ENCODE peak calls at places on chromosomes 13 and 19, in eight cellular contexts. V is mesothelial cell of epicardium, U is endothelial cell, Q is RWPE1, H is BJ, L is cardiac fibroblast, E is omental fat pad, A is AG04449. R is an unnamed sample.

GRCh38 chr13:43874512-43875092 is 4.9 kb downstream of the CCDC122 start:
- DNase-seq in V (no peak), L (peak), A (no peak), U (no peak), H (no peak), Q (no peak), E (no peak), R (no peak)

GRCh38 chr13:51557875-51558604 is 26.2 kb upstream of the WDFY2 start:
- DNase-seq in L (peak), Q (peak), A (peak), H (peak), U (no peak), V (no peak), E (no peak), R (no peak)

GRCh38 chr19:30228113-30228725 is 144.0 kb upstream of the ZNF536 start:
- DNase-seq in L (no peak), V (no peak), E (no peak), U (no peak), Q (no peak), H (no peak), A (no peak), R (no peak)

GRCh38 chr13:24220086-24220703 is 59.7 kb downstream of the SPATA13 start:
- DNase-seq in V (no peak), U (peak), E (no peak), H (no peak), A (peak), L (peak), Q (peak), R (no peak)

GRCh38 chr19:57338798-57339378 is 12.2 kb upstream of the ZNF304 start:
- DNase-seq in V (no peak), L (no peak), E (no peak), U (no peak), Q (no peak), A (peak), H (no peak), R (no peak)

GRCh38 chr13:97043302-97043701 is 49.0 kb upstream of the OXGR1 start:
- DNase-seq in U (no peak), V (no peak), L (peak), E (no peak), H (peak), Q (no peak), A (no peak), R (no peak)

GRCh38 chr13:98451676-98452105 is 125.2 kb downstream of the STK24 start:
- DNase-seq in L (peak), E (no peak), V (no peak), A (no peak), U (no peak), H (no peak), Q (no peak), R (peak)

GRCh38 chr19:37933965-37934364 is 27.0 kb downstream of the SIPA1L3 start:
- DNase-seq in U (no peak), E (no peak), Q (peak), L (peak), A (no peak), V (no peak), H (no peak), R (no peak)

GRCh38 chr13:37546087-37546486 is 52.5 kb downstream of the POSTN start:
- DNase-seq in U (no peak), H (no peak), A (no peak), Q (no peak), L (no peak), E (no peak), V (no peak), R (no peak)

GRCh38 chr13:25608181-25608580 is 236.4 kb downstream of the ATP8A2 start:
- DNase-seq in E (no peak), H (no peak), U (no peak), L (no peak), A (no peak), Q (no peak), V (no peak), R (no peak)

GRCh38 chr13:75960538-75960994 is 324.4 kb downstream of the LMO7 start:
- DNase-seq in E (no peak), H (no peak), V (no peak), U (no peak), Q (no peak), A (no peak), L (no peak), R (no peak)

GRCh38 chr19:4732680-4733114 is 9.1 kb upstream of the DPP9 start:
- DNase-seq in U (peak), V (no peak), A (no peak), E (no peak), L (peak), Q (peak), H (no peak), R (no peak)

GRCh38 chr13:77637583-77637982 is 59.9 kb upstream of the SLAIN1 start:
- DNase-seq in U (no peak), E (no peak), Q (no peak), A (no peak), L (no peak), H (no peak), V (no peak), R (no peak)

GRCh38 chr13:19888799-19889198 is 25.4 kb upstream of the ZMYM5 start:
- DNase-seq in H (no peak), E (no peak), L (peak), Q (no peak), A (no peak), U (no peak), V (no peak), R (no peak)

GRCh38 chr13:29758591-29759114 is 91.8 kb downstream of the UBL3 start:
- DNase-seq in Q (no peak), V (no peak), H (no peak), L (no peak), U (no peak), A (no peak), E (no peak), R (no peak)

GRCh38 chr19:9061879-9062278 is 25.0 kb upstream of the OR1M1 start:
- DNase-seq in Q (no peak), E (no peak), V (no peak), L (no peak), A (no peak), U (no peak), H (no peak), R (no peak)

GRCh38 chr19:34041922-34042521 is 130.3 kb upstream of the LSM14A start:
- DNase-seq in H (no peak), L (peak), U (peak), V (peak), A (no peak), Q (no peak), E (peak), R (peak)

GRCh38 chr13:93714171-93714570 is 487.6 kb downstream of the GPC6 start:
- DNase-seq in Q (no peak), U (no peak), L (no peak), A (no peak), H (no peak), E (no peak), V (no peak), R (no peak)

GRCh38 chr19:3593156-3593555 is 7.9 kb downstream of the GIPC3 start:
- DNase-seq in E (no peak), H (no peak), V (no peak), L (no peak), Q (no peak), U (no peak), A (no peak), R (no peak)

GRCh38 chr19:48918071-48918470 is 15.4 kb upstream of the DHDH start:
- DNase-seq in U (no peak), E (no peak), V (no peak), L (no peak), A (no peak), H (no peak), Q (no peak), R (no peak)

GRCh38 chr19:48915757-48916156 is 15.6 kb downstream of the NUCB1 start:
- DNase-seq in H (no peak), Q (no peak), A (no peak), E (no peak), L (no peak), V (no peak), U (no peak), R (no peak)

GRCh38 chr19:48910803-48911202 is 10.7 kb downstream of the NUCB1 start:
- DNase-seq in V (no peak), A (no peak), Q (no peak), H (no peak), E (no peak), L (no peak), U (no peak), R (no peak)

GRCh38 chr19:48914181-48914580 is 14.1 kb downstream of the NUCB1 start:
- DNase-seq in A (no peak), L (no peak), H (no peak), E (no peak), V (no peak), U (no peak), Q (no peak), R (no peak)

DNA sequence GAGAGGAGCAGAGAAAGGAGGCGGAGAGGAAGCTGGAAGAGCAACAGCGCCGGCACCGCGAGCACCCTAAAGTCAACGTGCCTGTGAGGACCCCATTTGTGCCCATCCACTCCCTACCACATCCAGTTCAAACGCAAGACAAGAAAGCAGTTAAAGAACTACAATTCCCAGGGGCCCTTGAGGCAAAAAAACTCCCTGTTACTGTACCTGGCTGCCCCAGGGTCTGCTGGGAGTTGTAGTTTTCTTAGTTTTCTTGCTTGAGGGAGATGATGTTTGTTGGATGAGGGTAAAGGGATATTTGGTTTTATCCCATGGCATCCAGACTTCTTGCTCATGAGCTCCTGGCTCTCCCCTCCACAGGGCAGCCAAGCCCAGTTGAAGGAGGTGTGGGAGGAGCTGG is 13.0 kb downstream of the NUCB1 start:
- DNase-seq in L (no peak), Q (no peak), V (no peak), E (no peak), H (no peak), U (no peak), A (no peak), R (no peak)
- TF ChIP-seq CTCF in L (no peak), Q (no peak), V (no peak), E (no peak), H (no peak), U (no peak), A (no peak), R (no peak)

GRCh38 chr13:107138468-107138867 is 570.5 kb upstream of the ARGLU1 start:
- DNase-seq in V (no peak), H (no peak), A (no peak), Q (no peak), E (no peak), L (no peak), U (no peak), R (no peak)
- TF ChIP-seq CTCF in V (no peak), H (no peak), A (no peak), Q (no peak), E (no peak), L (no peak), U (no peak), R (no peak)

GRCh38 chr19:1850809-1851544 is 2.7 kb upstream of the REXO1 start:
- DNase-seq in H (no peak), V (no peak), A (no peak), U (no peak), L (no peak), Q (no peak), E (no peak), R (no peak)
- TF ChIP-seq CTCF in H (no peak), V (peak), A (peak), U (no peak), L (peak), Q (no peak), E (no peak), R (no peak)

DNA sequence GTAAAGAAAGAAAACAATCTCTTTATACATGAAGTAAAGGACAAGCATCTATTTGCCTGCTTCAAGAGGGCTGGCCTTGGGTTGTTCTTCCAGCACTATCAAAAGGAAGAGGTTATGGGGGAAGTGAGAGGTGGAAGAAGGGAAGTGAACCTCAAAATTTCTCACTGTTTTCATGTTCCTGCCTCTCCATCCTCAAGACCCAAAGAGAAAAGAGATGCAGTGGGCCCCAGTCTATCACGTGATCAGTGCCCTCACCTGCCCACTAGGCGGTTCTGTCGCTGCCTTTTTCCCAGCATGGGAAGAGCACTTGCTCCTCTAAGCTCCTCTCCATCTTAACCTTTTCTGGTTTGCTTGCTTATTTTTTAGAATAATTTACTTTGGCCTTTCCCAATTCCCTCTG is 6.2 kb upstream of the USP12 start:
- DNase-seq in Q (no peak), L (no peak), H (no peak), A (no peak), E (no peak), U (no peak), V (no peak), R (no peak)
- TF ChIP-seq CTCF in Q (no peak), L (no peak), H (no peak), A (no peak), E (no peak), U (no peak), V (no peak), R (no peak)

GRCh38 chr19:47768604-47769003 is 9.9 kb upstream of the SELENOW start:
- DNase-seq in A (no peak), H (no peak), U (no peak), Q (no peak), E (no peak), L (no peak), V (no peak), R (no peak)
- TF ChIP-seq CTCF in A (peak), H (peak), U (no peak), Q (no peak), E (no peak), L (no peak), V (no peak), R (no peak)

GRCh38 chr13:73060251-73061160 is 1.7 kb downstream of the KLF5 start:
- DNase-seq in E (no peak), U (no peak), Q (peak), A (peak), L (peak), V (no peak), H (no peak), R (no peak)
- TF ChIP-seq CTCF in E (no peak), U (no peak), Q (no peak), A (no peak), L (no peak), V (no peak), H (no peak), R (no peak)

GRCh38 chr19:45643024-45643926 is 4.1 kb upstream of the EML2 start:
- DNase-seq in Q (peak), V (peak), U (peak), L (peak), H (no peak), A (no peak), E (peak), R (peak)
- TF ChIP-seq CTCF in Q (peak), V (peak), U (peak), L (peak), H (peak), A (peak), E (peak), R (peak)

GRCh38 chr13:63161219-63161618 is 1745.6 kb upstream of the PCDH20 start:
- DNase-seq in U (no peak), Q (no peak), L (no peak), E (no peak), A (no peak), V (no peak), H (no peak), R (no peak)

GRCh38 chr13:63167699-63168337 is 1752.2 kb upstream of the PCDH20 start:
- DNase-seq in H (no peak), Q (no peak), L (no peak), U (no peak), V (no peak), A (no peak), E (no peak), R (no peak)

DNA sequence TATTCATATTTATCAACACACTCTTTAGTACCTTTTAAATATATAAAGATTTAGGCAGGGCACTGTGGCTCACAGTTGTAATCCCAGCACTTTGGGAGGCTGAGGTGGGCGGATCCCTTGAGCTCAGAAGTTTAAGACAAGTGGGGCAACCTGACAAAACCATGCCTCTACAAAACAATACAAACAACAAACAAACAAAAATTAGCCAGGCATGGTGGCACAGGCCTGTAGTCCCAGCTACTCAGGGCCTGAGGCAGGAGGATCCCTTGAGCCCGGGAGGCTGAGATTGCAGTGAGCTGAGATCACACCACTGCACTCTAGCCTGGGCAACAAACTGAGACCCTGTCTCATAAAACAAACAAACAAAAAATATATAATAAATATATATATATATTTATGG is 1748.3 kb upstream of the PCDH20 start:
- DNase-seq in E (no peak), H (no peak), V (no peak), A (no peak), Q (no peak), U (no peak), L (no peak), R (no peak)
- TF ChIP-seq CTCF in E (no peak), H (no peak), V (no peak), A (no peak), Q (no peak), U (no peak), L (no peak), R (no peak)